ENCODE peak calls at places on chromosome 9, in six cellular contexts. S, V, A, Y, O and U are unnamed samples.

GRCh38 chr9:134364391-134365114 is 38.3 kb downstream of the RXRA start:
- DNase-seq in S (no peak), V (no peak), A (no peak), Y (no peak), O (no peak), U (no peak)

GRCh38 chr9:109904666-109905065 is 124.7 kb downstream of the PALM2AKAP2 start:
- DNase-seq in S (no peak), V (no peak), A (no peak), Y (no peak), O (no peak), U (no peak)

GRCh38 chr9:83649515-83649914 is 26.6 kb downstream of the IDNK start:
- DNase-seq in S (no peak), V (no peak), A (no peak), Y (no peak), O (no peak), U (no peak)

GRCh38 chr9:129682381-129682780 is 16.9 kb downstream of the PRRX2 start:
- DNase-seq in S (no peak), V (no peak), A (no peak), Y (no peak), O (no peak), U (no peak)

GRCh38 chr9:105254226-105254625 is 9.8 kb downstream of the SLC44A1 start:
- DNase-seq in S (peak), V (no peak), A (no peak), Y (no peak), O (no peak), U (no peak)

GRCh38 chr9:37745970-37746369 is 7.6 kb upstream of the TRMT10B start:
- DNase-seq in S (no peak), V (no peak), A (no peak), Y (no peak), O (no peak), U (no peak)

GRCh38 chr9:21661626-21662025 is 140.8 kb upstream of the MTAP start:
- DNase-seq in S (no peak), V (no peak), A (no peak), Y (peak), O (peak), U (no peak)

GRCh38 chr9:91894023-91894422 is 56.0 kb downstream of the ROR2 start:
- DNase-seq in S (no peak), V (no peak), A (no peak), Y (no peak), O (no peak), U (no peak)

GRCh38 chr9:109953300-109953699 is 173.3 kb downstream of the PALM2AKAP2 start:
- DNase-seq in S (no peak), V (no peak), A (no peak), Y (no peak), O (no peak), U (no peak)

GRCh38 chr9:108241384-108241783 is 614.4 kb downstream of the ACTL7B start:
- DNase-seq in S (no peak), V (no peak), A (no peak), Y (no peak), O (no peak), U (no peak)

GRCh38 chr9:95264954-95265615 is 52.4 kb downstream of the FANCC start:
- DNase-seq in S (no peak), V (no peak), A (no peak), Y (peak), O (peak), U (no peak)

GRCh38 chr9:98288876-98289275 is 33.4 kb upstream of the TBC1D2 start:
- DNase-seq in S (no peak), V (no peak), A (no peak), Y (no peak), O (peak), U (no peak)

GRCh38 chr9:124779368-124780059 is 2.6 kb downstream of the OLFML2A start:
- DNase-seq in S (peak), V (no peak), A (no peak), Y (peak), O (peak), U (peak)

GRCh38 chr9:107976767-107977166 is 487.2 kb upstream of the KLF4 start:
- DNase-seq in S (no peak), V (peak), A (no peak), Y (no peak), O (no peak), U (no peak)

GRCh38 chr9:129401623-129402340 is 219.1 kb downstream of the C9orf50 start:
- DNase-seq in S (no peak), V (no peak), A (no peak), Y (no peak), O (no peak), U (no peak)

GRCh38 chr9:127943746-127944145 is 6.1 kb upstream of the DPM2 start:
- DNase-seq in S (peak), V (no peak), A (peak), Y (peak), O (peak), U (no peak)

GRCh38 chr9:92206490-92206889 is 87.0 kb downstream of the IARS1 start:
- DNase-seq in S (no peak), V (no peak), A (no peak), Y (peak), O (no peak), U (no peak)

GRCh38 chr9:27154923-27155322 is 45.9 kb downstream of the TEK start:
- DNase-seq in S (peak), V (no peak), A (no peak), Y (peak), O (peak), U (no peak)

GRCh38 chr9:83649080-83649479 is 26.1 kb downstream of the IDNK start:
- DNase-seq in S (peak), V (no peak), A (peak), Y (peak), O (peak), U (no peak)

GRCh38 chr9:100690438-100690837 is 112.6 kb downstream of the CAVIN4 start:
- DNase-seq in S (no peak), V (no peak), A (no peak), Y (peak), O (no peak), U (no peak)

GRCh38 chr9:78549711-78550110 is 252.8 kb downstream of the PSAT1 start:
- DNase-seq in S (no peak), V (no peak), A (no peak), Y (no peak), O (peak), U (no peak)

GRCh38 chr9:1514241-1514640 is 464.1 kb downstream of the DMRT2 start:
- DNase-seq in S (no peak), V (no peak), A (no peak), Y (no peak), O (no peak), U (no peak)

GRCh38 chr9:136095495-136096058 is 488 bp upstream of the NACC2 start:
- DNase-seq in S (peak), V (no peak), A (peak), Y (peak), O (peak), U (no peak)

GRCh38 chr9:13397220-13397619 is 117.7 kb upstream of the MPDZ start:
- DNase-seq in S (no peak), V (no peak), A (no peak), Y (no peak), O (no peak), U (no peak)

GRCh38 chr9:98195671-98196070 is 3.2 kb upstream of the CORO2A start:
- DNase-seq in S (no peak), V (no peak), A (no peak), Y (no peak), O (no peak), U (no peak)

GRCh38 chr9:84851935-84852585 is 182.5 kb downstream of the NTRK2 start:
- DNase-seq in S (peak), V (peak), A (peak), Y (peak), O (peak), U (no peak)